ENCODE peak calls at places on chromosomes 16 and 17, in nine cellular contexts. T, M, V, J, X, D, G, H and O are unnamed samples.

GRCh38 chr16:67456383-67457140 is 24.4 kb downstream of the ATP6V0D1 start:
- DNase-seq in T (no peak), M (peak), V (no peak), J (peak), X (no peak), D (peak), G (peak), H (peak), O (peak)

GRCh38 chr17:62780951-62781350 is 27.2 kb downstream of the MARCHF10 start:
- DNase-seq in T (peak), M (no peak), V (no peak), J (no peak), X (no peak), D (no peak), G (no peak), H (no peak), O (no peak)

GRCh38 chr16:49528564-49529150 is 155.1 kb downstream of the C16orf78 start:
- DNase-seq in T (no peak), M (no peak), V (no peak), J (no peak), X (no peak), D (peak), G (no peak), H (no peak), O (no peak)

GRCh38 chr17:3668279-3669084 is at the start of the genes EMC6 and TAX1BP3:
- DNase-seq in T (peak), M (peak), V (peak), J (peak), X (peak), D (peak), G (peak), H (peak), O (peak)

GRCh38 chr17:80886641-80887573 is 104.7 kb upstream of the CHMP6 start:
- DNase-seq in T (no peak), M (no peak), V (no peak), J (no peak), X (no peak), D (no peak), G (no peak), H (peak), O (no peak)

GRCh38 chr17:14427914-14428639 is 127.2 kb downstream of the HS3ST3B1 start:
- DNase-seq in T (no peak), M (no peak), V (peak), J (no peak), X (no peak), D (no peak), G (no peak), H (no peak), O (no peak)

GRCh38 chr16:3983081-3983520 is 102.6 kb upstream of the CREBBP start:
- DNase-seq in T (peak), M (peak), V (no peak), J (peak), X (no peak), D (peak), G (peak), H (peak), O (peak)

GRCh38 chr17:31313982-31314787 is at the start of gene EVI2B:
- DNase-seq in T (peak), M (no peak), V (no peak), J (peak), X (no peak), D (peak), G (no peak), H (no peak), O (peak)

GRCh38 chr16:56306690-56307533 is 115.6 kb downstream of the GNAO1 start:
- DNase-seq in T (no peak), M (no peak), V (no peak), J (no peak), X (no peak), D (no peak), G (no peak), H (no peak), O (no peak)

GRCh38 chr17:9912146-9913099 is 7.4 kb upstream of the RCVRN start:
- DNase-seq in T (no peak), M (no peak), V (no peak), J (no peak), X (no peak), D (peak), G (no peak), H (no peak), O (no peak)

GRCh38 chr16:1309888-1310831 is 724 bp downstream of the UBE2I start:
- DNase-seq in T (no peak), M (no peak), V (peak), J (peak), X (no peak), D (peak), G (peak), H (peak), O (peak)

GRCh38 chr17:64739316-64740058 is 77.4 kb upstream of the SMURF2 start:
- DNase-seq in T (peak), M (no peak), V (no peak), J (peak), X (no peak), D (peak), G (no peak), H (no peak), O (peak)

GRCh38 chr17:19579867-19580565 is 46.4 kb downstream of the SLC47A1 start:
- DNase-seq in T (no peak), M (no peak), V (no peak), J (peak), X (no peak), D (peak), G (peak), H (no peak), O (no peak)

GRCh38 chr17:75892556-75893224 is 4.1 kb downstream of the TRIM65 start:
- DNase-seq in T (no peak), M (no peak), V (no peak), J (no peak), X (no peak), D (no peak), G (no peak), H (peak), O (no peak)

GRCh38 chr16:85491798-85492616 is 121.1 kb upstream of the GSE1 start:
- DNase-seq in T (peak), M (no peak), V (no peak), J (peak), X (no peak), D (peak), G (peak), H (peak), O (no peak)

GRCh38 chr17:55572139-55572538 is 60.9 kb upstream of the SMIM36 start:
- DNase-seq in T (no peak), M (no peak), V (no peak), J (no peak), X (no peak), D (no peak), G (no peak), H (no peak), O (no peak)

GRCh38 chr17:62627219-62627903 is at the start of gene MRC2:
- DNase-seq in T (peak), M (peak), V (no peak), J (peak), X (no peak), D (peak), G (peak), H (peak), O (peak)

GRCh38 chr16:16124974-16125373 is 98.3 kb downstream of the ABCC6 start:
- DNase-seq in T (no peak), M (no peak), V (no peak), J (no peak), X (no peak), D (no peak), G (no peak), H (no peak), O (no peak)

GRCh38 chr17:78915872-78916632 is 9.1 kb downstream of the TIMP2 start:
- DNase-seq in T (peak), M (peak), V (no peak), J (peak), X (no peak), D (peak), G (no peak), H (peak), O (peak)

GRCh38 chr16:9012848-9013507 is 49.3 kb upstream of the USP7 start:
- DNase-seq in T (no peak), M (no peak), V (no peak), J (peak), X (no peak), D (no peak), G (peak), H (no peak), O (no peak)

GRCh38 chr17:71118039-71118438 is 948.7 kb downstream of the KCNJ2 start:
- DNase-seq in T (peak), M (peak), V (no peak), J (peak), X (no peak), D (peak), G (no peak), H (no peak), O (peak)

GRCh38 chr17:47989159-47989558 is 18.2 kb downstream of the CDK5RAP3 start:
- DNase-seq in T (no peak), M (no peak), V (no peak), J (no peak), X (no peak), D (no peak), G (no peak), H (no peak), O (no peak)

GRCh38 chr17:81685108-81685507 is 1.3 kb downstream of the HGS start:
- DNase-seq in T (peak), M (peak), V (no peak), J (peak), X (no peak), D (peak), G (no peak), H (no peak), O (peak)

GRCh38 chr17:9902116-9902515 is 3.0 kb downstream of the RCVRN start:
- DNase-seq in T (no peak), M (no peak), V (no peak), J (no peak), X (no peak), D (no peak), G (no peak), H (no peak), O (no peak)

GRCh38 chr17:10077561-10078299 is 120.7 kb downstream of the GAS7 start:
- DNase-seq in T (no peak), M (no peak), V (no peak), J (no peak), X (no peak), D (no peak), G (no peak), H (peak), O (no peak)

GRCh38 chr17:40371261-40371929 is 6.9 kb upstream of the GJD3 start:
- DNase-seq in T (no peak), M (no peak), V (no peak), J (no peak), X (no peak), D (no peak), G (no peak), H (no peak), O (no peak)

GRCh38 chr16:89039756-89040155 is 53.9 kb upstream of the ACSF3 start:
- DNase-seq in T (no peak), M (no peak), V (no peak), J (no peak), X (no peak), D (no peak), G (peak), H (no peak), O (no peak)

DNA sequence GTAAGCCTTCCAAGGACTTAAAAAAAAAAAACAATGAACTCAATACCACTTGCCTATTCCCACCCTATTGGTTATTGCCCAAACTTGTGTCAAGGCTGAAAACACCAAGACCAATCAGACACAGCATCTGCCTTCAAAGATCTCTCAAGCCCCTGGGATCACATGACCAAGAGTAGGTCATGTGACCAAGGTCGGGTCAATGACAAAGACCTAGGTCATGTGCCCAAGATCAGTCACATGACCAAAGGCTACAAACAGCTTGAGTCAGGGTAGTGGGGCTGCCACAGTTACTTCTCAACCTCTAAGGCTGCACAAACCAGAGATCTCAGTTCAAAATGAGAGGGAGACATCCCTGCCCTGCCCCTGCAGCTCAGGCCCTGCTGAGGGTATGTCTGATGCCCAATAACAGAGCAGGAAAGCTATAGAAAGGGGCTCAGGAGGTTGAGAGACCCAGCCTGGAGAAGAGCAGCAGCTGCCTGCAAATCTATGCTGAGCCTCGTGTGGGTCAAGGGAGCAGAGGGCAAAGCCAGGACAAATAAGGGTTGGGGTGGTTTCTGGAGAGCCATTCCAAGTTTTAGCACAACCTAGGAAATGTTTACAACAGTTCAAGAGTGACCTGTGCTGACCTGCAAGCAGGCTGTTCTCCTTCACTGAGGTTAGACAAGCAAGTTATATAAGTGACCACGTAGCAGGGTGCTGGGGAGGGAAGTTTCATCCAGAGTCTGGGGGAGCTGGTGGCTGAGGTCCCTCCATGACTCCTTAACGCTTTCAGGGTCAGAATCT is 48.8 kb downstream of the PIMREG start:
- DNase-seq in T (no peak), M (no peak), V (peak), J (no peak), X (no peak), D (no peak), G (no peak), H (peak), O (no peak)
- TF ChIP-seq CTCF in T (no peak), M (no peak), V (no peak), J (no peak), X (no peak), D (no peak), G (no peak), H (no peak), O (no peak)

DNA sequence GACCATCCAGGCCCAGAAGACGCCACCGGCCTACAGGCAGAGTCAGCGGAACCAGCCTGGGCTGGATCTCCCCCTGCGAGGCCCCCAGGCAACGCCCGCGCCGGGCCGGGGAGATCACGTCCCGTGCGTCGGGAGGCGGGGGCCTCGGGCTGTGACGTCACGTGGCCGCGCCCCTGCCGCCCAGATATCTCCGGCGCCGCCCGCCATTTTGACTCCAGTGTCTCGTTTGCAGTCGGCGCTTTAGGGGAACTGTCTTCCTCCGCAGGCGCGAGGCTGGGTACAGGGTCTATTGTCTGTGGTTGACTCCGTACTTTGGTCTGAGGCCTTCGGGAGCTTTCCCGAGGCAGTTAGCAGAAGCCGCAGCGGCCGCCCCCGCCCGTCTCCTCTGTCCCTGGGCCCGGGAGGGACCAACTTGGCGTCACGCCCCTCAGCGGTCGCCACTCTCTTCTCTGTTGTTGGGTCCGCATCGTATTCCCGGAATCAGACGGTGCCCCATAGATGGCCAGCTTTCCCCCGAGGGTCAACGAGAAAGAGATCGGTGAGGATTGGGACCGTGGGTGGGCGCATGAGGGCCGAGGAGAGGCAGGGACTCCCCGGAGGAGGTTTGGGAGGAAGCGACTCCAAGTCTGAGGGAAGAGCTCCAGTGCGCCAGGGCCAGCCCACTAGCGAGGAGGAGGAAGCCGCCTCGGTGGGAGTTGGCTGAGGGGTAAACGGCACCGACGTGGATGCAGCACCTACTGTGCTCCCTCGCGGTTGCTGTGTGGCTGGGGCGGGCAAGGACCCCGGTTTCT is at the start of gene WSB1:
- DNase-seq in T (peak), M (peak), V (peak), J (peak), X (peak), D (peak), G (peak), H (peak), O (peak)
- TF ChIP-seq CTCF in T (no peak), M (no peak), V (no peak), J (no peak), X (no peak), D (no peak), G (no peak), H (no peak), O (no peak)

GRCh38 chr17:66915204-66915611 is 49.3 kb upstream of the CACNG4 start:
- DNase-seq in T (peak), M (peak), V (no peak), J (no peak), X (no peak), D (no peak), G (no peak), H (no peak), O (peak)
- TF ChIP-seq CTCF in T (peak), M (peak), V (no peak), J (peak), X (peak), D (no peak), G (peak), H (no peak), O (peak)

GRCh38 chr16:23255000-23255399 is 47.1 kb upstream of the SCNN1B start:
- DNase-seq in T (no peak), M (no peak), V (no peak), J (no peak), X (no peak), D (no peak), G (no peak), H (no peak), O (no peak)

GRCh38 chr16:23256440-23256839 is 45.7 kb upstream of the SCNN1B start:
- DNase-seq in T (no peak), M (no peak), V (no peak), J (no peak), X (no peak), D (no peak), G (no peak), H (no peak), O (no peak)

GRCh38 chr16:23254338-23254737 is 47.8 kb upstream of the SCNN1B start:
- DNase-seq in T (peak), M (no peak), V (no peak), J (peak), X (no peak), D (peak), G (no peak), H (no peak), O (no peak)

GRCh38 chr16:23257682-23258081 is 44.4 kb upstream of the SCNN1B start:
- DNase-seq in T (peak), M (no peak), V (no peak), J (no peak), X (no peak), D (no peak), G (no peak), H (no peak), O (no peak)

DNA sequence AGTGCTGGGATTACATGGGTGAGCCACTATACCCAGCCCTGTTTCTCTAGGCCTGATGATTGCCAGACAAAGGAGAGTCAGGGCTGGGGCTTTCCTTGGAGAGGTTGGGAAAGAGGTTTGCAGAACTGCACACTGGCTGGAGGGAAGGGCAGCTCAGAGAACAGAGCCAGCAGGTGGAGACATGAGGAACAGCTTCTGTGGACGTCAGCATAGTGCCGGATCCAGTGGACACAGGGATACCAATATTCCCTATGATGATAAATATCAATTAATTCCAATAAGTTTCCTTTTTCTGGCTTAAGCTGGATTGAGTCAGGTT is 43.2 kb upstream of the SCNN1B start:
- DNase-seq in T (no peak), M (no peak), V (no peak), J (no peak), X (no peak), D (no peak), G (no peak), H (no peak), O (no peak)
- TF ChIP-seq CTCF in T (no peak), M (no peak), V (no peak), J (no peak), X (no peak), D (no peak), G (no peak), H (no peak), O (no peak)

DNA sequence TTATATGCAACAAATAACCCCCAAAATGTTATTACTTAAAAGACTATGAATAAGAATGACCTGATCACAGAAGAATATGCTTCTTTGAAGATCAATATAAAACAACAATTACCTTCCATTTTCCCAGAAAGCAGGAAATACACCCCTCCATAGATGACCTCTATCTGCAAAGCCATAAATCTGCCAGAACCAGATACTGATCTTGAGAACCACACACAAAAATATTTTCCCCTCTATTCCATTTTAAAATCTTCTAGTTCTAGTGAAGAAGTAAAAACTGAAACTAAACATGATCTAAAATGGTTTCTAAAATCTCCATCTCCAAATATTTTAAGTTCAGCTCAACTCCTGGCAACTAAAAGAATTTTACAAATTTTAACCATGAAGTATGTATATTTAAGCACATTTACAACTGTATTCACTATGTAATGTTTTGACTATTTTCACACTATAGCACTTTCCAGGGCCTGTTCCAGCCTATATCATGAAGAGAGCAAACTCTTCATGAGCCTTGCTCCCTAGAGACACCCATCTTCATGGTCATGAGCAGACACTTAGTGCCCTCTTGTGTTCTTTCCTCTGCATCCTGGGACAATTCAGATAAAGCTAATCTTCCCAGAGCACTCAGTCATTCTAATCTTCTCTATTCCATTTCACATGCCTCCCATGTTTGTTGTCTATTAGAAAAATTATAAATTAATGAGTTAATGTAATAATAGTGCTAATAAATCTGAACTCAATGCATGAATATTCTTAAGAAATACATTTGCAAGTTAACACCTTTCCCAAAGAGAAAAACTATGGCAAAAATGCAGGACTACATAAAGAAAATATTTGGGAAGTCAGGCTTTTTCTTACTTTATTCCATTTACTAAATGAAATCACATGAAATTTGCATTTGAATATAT is 87.0 kb downstream of the HELZ start:
- DNase-seq in T (peak), M (peak), V (no peak), J (peak), X (no peak), D (peak), G (no peak), H (no peak), O (peak)
- TF ChIP-seq CTCF in T (peak), M (peak), V (no peak), J (peak), X (peak), D (peak), G (peak), H (no peak), O (peak)

GRCh38 chr17:1471490-1471889 is 15.5 kb upstream of the CRK start:
- DNase-seq in T (no peak), M (no peak), V (no peak), J (no peak), X (no peak), D (no peak), G (no peak), H (no peak), O (no peak)

GRCh38 chr17:1473841-1474240 is 17.8 kb upstream of the CRK start:
- DNase-seq in T (no peak), M (no peak), V (no peak), J (no peak), X (no peak), D (no peak), G (no peak), H (no peak), O (no peak)

GRCh38 chr17:1474402-1475189 is 17.9 kb downstream of the MYO1C start:
- DNase-seq in T (no peak), M (no peak), V (no peak), J (no peak), X (no peak), D (no peak), G (no peak), H (no peak), O (no peak)

GRCh38 chr17:1471931-1472727 is 16.1 kb upstream of the CRK start:
- DNase-seq in T (no peak), M (no peak), V (no peak), J (no peak), X (no peak), D (no peak), G (no peak), H (no peak), O (no peak)

GRCh38 chr17:1473170-1473569 is 17.1 kb upstream of the CRK start:
- DNase-seq in T (no peak), M (no peak), V (no peak), J (no peak), X (no peak), D (no peak), G (no peak), H (no peak), O (no peak)
- TF ChIP-seq CTCF in T (no peak), M (no peak), V (no peak), J (no peak), X (no peak), D (no peak), G (no peak), H (no peak), O (peak)